ENCODE peak calls at places on chromosomes 7 and 10, in seven cellular contexts. Q is NCI-H460; R is NCI-H1105; X is activated CD4-positive, alpha-beta T cell treated with anti-CD3 and anti-CD28 coated beads, Interleukin-2, amount 50 U/mL, for 1 hour; A is activated CD4-positive, CD25-positive, alpha-beta regulatory T cell; J is NCI-H82; D is T follicular helper cell. Y is an unnamed sample.

GRCh38 chr7:1402791-1403755 is 56.2 kb downstream of the MICALL2 start:
- DNase-seq in X (no peak), D (no peak), A (no peak), R (no peak), Q (no peak), J (no peak), Y (no peak)

GRCh38 chr7:145978769-145979168 is 137.8 kb upstream of the CNTNAP2 start:
- DNase-seq in X (no peak), A (no peak), J (no peak), R (peak), D (no peak), Q (no peak), Y (peak)

GRCh38 chr10:48890904-48891839 is 48.5 kb downstream of the LRRC18 start:
- DNase-seq in X (no peak), D (no peak), A (no peak), Q (no peak), R (no peak), J (no peak), Y (no peak)

GRCh38 chr10:68666280-68666760 is 54.7 kb upstream of the CCAR1 start:
- DNase-seq in Q (no peak), A (no peak), D (no peak), R (no peak), J (no peak), X (no peak), Y (no peak)

GRCh38 chr7:100088621-100089457 is at the start of gene COPS6:
- DNase-seq in X (peak), R (peak), A (peak), Q (peak), J (peak), D (peak), Y (peak)

GRCh38 chr7:90474284-90475210 is 5.1 kb downstream of the PTTG1IP2 start:
- DNase-seq in X (no peak), J (no peak), A (no peak), Q (peak), D (no peak), R (no peak), Y (no peak)

GRCh38 chr10:133126431-133127290 is 33.4 kb upstream of the KNDC1 start:
- DNase-seq in Q (no peak), D (no peak), J (no peak), X (no peak), R (no peak), A (no peak), Y (no peak)

GRCh38 chr10:103761075-103761920 is 94.1 kb downstream of the SH3PXD2A start:
- DNase-seq in R (peak), A (no peak), D (no peak), J (no peak), X (no peak), Q (no peak), Y (peak)

GRCh38 chr7:105164751-105165150 is 150.7 kb downstream of the KMT2E start:
- DNase-seq in X (no peak), J (no peak), D (no peak), R (no peak), A (no peak), Q (no peak), Y (no peak)

GRCh38 chr7:87223666-87224065 is 4.1 kb upstream of the TMEM243 start:
- DNase-seq in X (no peak), J (no peak), D (no peak), Q (no peak), A (no peak), R (no peak), Y (no peak)

GRCh38 chr7:151272410-151272809 is 23.9 kb upstream of the SMARCD3 start:
- DNase-seq in D (no peak), R (no peak), X (no peak), A (no peak), Q (no peak), J (no peak), Y (no peak)

GRCh38 chr10:30813872-30814471 is 184.4 kb upstream of the LYZL2 start:
- DNase-seq in J (no peak), Q (no peak), D (no peak), A (no peak), R (no peak), X (no peak), Y (no peak)

GRCh38 chr10:119305860-119306513 is 98.6 kb downstream of the GRK5 start:
- DNase-seq in X (peak), J (no peak), A (peak), Q (peak), R (no peak), D (peak), Y (no peak)

GRCh38 chr7:87475359-87476178 is at the start of gene ABCB4:
- DNase-seq in Q (no peak), D (no peak), R (no peak), A (no peak), J (no peak), X (no peak), Y (peak)

GRCh38 chr7:138186951-138187351 is 110.7 kb downstream of the AKR1D1 start:
- DNase-seq in R (no peak), X (no peak), A (no peak), Q (no peak), D (no peak), J (no peak), Y (no peak)

GRCh38 chr10:127338391-127339108 is 142.2 kb upstream of the INSYN2A start:
- DNase-seq in J (no peak), X (no peak), Q (no peak), D (no peak), R (no peak), A (no peak), Y (no peak)

GRCh38 chr7:43138710-43139601 is 26.5 kb downstream of the HECW1 start:
- DNase-seq in Q (no peak), X (no peak), R (no peak), D (no peak), J (no peak), A (no peak), Y (no peak)

GRCh38 chr7:2445898-2446555 is 30.2 kb downstream of the GRIFIN start:
- DNase-seq in D (no peak), X (no peak), A (no peak), R (no peak), J (no peak), Q (no peak), Y (no peak)

GRCh38 chr7:104363355-104363754 is 35.0 kb downstream of the LHFPL3 start:
- DNase-seq in J (no peak), X (no peak), A (no peak), R (no peak), D (no peak), Q (no peak), Y (no peak)

GRCh38 chr7:21425290-21425689 is 2.6 kb upstream of the SP4 start:
- DNase-seq in J (peak), A (no peak), Q (no peak), D (no peak), X (no peak), R (no peak), Y (no peak)

GRCh38 chr7:44541876-44542610 is 913 bp upstream of the NPC1L1 start:
- DNase-seq in R (no peak), A (no peak), X (no peak), Q (no peak), J (no peak), D (no peak), Y (no peak)

GRCh38 chr10:95275726-95276366 is 15.0 kb downstream of the PDLIM1 start:
- DNase-seq in D (no peak), A (no peak), R (no peak), J (no peak), Q (no peak), X (no peak), Y (no peak)

Y was measured in NCI-H524.